ENCODE peak calls at places on chromosomes 16 and 17, in ten cellular contexts. B is central memory CD4-positive, alpha-beta T cell; J is left cardiac atrium; S is B cell; Y is PC-3; T is K562; W is CD4-positive, alpha-beta T cell; U is HepG2; N is left lobe of liver; A is substantia nigra. I is an unnamed sample.

GRCh38 chr17:59696682-59697277 is 10.4 kb downstream of the PTRH2 start:
- DNase-seq in A (no peak), J (no peak), B (no peak), T (no peak), Y (no peak), W (no peak), N (no peak), U (no peak), S (no peak), I (no peak)

GRCh38 chr16:27762441-27762840 is 212.5 kb downstream of the KATNIP start:
- DNase-seq in Y (peak), W (no peak), S (no peak), T (no peak), B (no peak), N (no peak), U (no peak), A (no peak), J (no peak), I (no peak)

GRCh38 chr17:3026125-3026855 is 37.1 kb downstream of the OR1D5 start:
- DNase-seq in A (no peak), J (no peak), B (no peak), S (no peak), W (no peak), T (no peak), Y (no peak), U (no peak), N (no peak), I (no peak)

GRCh38 chr17:66487933-66488572 is 185.6 kb downstream of the PRKCA start:
- DNase-seq in S (no peak), U (no peak), W (no peak), T (no peak), B (no peak), N (no peak), J (no peak), Y (no peak), A (no peak), I (no peak)

GRCh38 chr17:61490540-61490975 is 38.3 kb downstream of the TBX4 start:
- DNase-seq in N (no peak), U (no peak), A (no peak), B (no peak), Y (peak), J (no peak), T (no peak), S (no peak), W (no peak), I (no peak)

GRCh38 chr17:2709173-2709661 is 2.3 kb downstream of the CLUH start:
- DNase-seq in U (no peak), T (no peak), J (no peak), Y (peak), B (no peak), A (no peak), W (no peak), N (peak), S (peak), I (no peak)

GRCh38 chr16:49116873-49117272 is 164.8 kb downstream of the CBLN1 start:
- DNase-seq in B (no peak), U (no peak), Y (no peak), A (no peak), N (no peak), T (no peak), W (no peak), J (no peak), S (no peak), I (no peak)

GRCh38 chr17:50863221-50863843 is 2.8 kb downstream of the TOB1 start:
- DNase-seq in T (no peak), U (peak), S (no peak), A (peak), W (no peak), J (peak), B (no peak), N (no peak), Y (peak), I (no peak)

GRCh38 chr17:43900183-43900857 is 7.0 kb downstream of the MPP2 start:
- DNase-seq in B (peak), W (peak), T (peak), A (peak), Y (peak), U (peak), S (peak), N (peak), J (peak), I (peak)

GRCh38 chr17:55238931-55239297 is 25.8 kb upstream of the HLF start:
- DNase-seq in S (no peak), B (no peak), A (no peak), Y (no peak), N (peak), J (no peak), U (peak), T (peak), W (no peak), I (no peak)

GRCh38 chr16:9885457-9885856 is 296.8 kb downstream of the GRIN2A start:
- DNase-seq in Y (no peak), A (no peak), N (no peak), S (no peak), W (no peak), B (no peak), U (no peak), T (no peak), J (no peak), I (no peak)